ENCODE peak calls at places on chromosomes 12 and 14, in eight cellular contexts. B is body of pancreas, Q is right atrium auricular region, O is natural killer cell, D is GM10248, R is heart left ventricle, V is GM20000, M is suprapubic skin. E is an unnamed sample.

GRCh38 chr12:6632026-6632978 is 3.5 kb downstream of the LPAR5 start:
- DNase-seq in Q (no peak), O (peak), M (no peak), B (no peak), D (peak), V (peak), R (no peak), E (no peak)

GRCh38 chr14:30194769-30195168 is 267.1 kb upstream of the PRKD1 start:
- DNase-seq in B (no peak), M (no peak), R (no peak), O (no peak), D (no peak), V (no peak), Q (no peak), E (no peak)

GRCh38 chr12:92133166-92133565 is 12.5 kb downstream of the BTG1 start:
- DNase-seq in D (no peak), O (no peak), M (no peak), B (no peak), V (no peak), R (no peak), Q (no peak), E (no peak)

GRCh38 chr12:28824849-28825248 is 324.2 kb upstream of the FAR2 start:
- DNase-seq in B (no peak), O (no peak), V (no peak), D (no peak), M (no peak), R (no peak), Q (no peak), E (no peak)

GRCh38 chr14:67241416-67242362 is at the start of gene PALS1:
- DNase-seq in O (no peak), R (no peak), Q (no peak), D (peak), B (peak), V (no peak), M (no peak), E (peak)

GRCh38 chr12:76284816-76285750 is 63.1 kb downstream of the BBS10 start:
- DNase-seq in B (no peak), D (no peak), Q (no peak), R (no peak), M (no peak), V (no peak), O (no peak), E (peak)

GRCh38 chr12:20314325-20314724 is 54.0 kb upstream of the PDE3A start:
- DNase-seq in D (no peak), B (no peak), Q (no peak), M (no peak), V (no peak), O (no peak), R (no peak), E (no peak)

GRCh38 chr12:70849265-70849960 is 71.1 kb downstream of the PTPRR start:
- DNase-seq in O (no peak), M (no peak), R (no peak), Q (no peak), D (no peak), B (no peak), V (no peak), E (no peak)

GRCh38 chr12:30953257-30953656 is 26.7 kb downstream of the TSPAN11 start:
- DNase-seq in R (no peak), B (no peak), M (no peak), O (no peak), D (no peak), Q (no peak), V (no peak), E (no peak)

GRCh38 chr14:105531088-105531957 is 4.9 kb downstream of the TMEM121 start:
- DNase-seq in V (no peak), R (no peak), D (no peak), O (no peak), M (no peak), B (no peak), Q (no peak), E (no peak)

GRCh38 chr14:68563256-68564131 is 229.4 kb downstream of the ZFP36L1 start:
- DNase-seq in B (peak), D (no peak), R (no peak), M (no peak), Q (no peak), V (no peak), O (no peak), E (no peak)

GRCh38 chr12:59972941-59973340 is 377.1 kb downstream of the SLC16A7 start:
- DNase-seq in R (no peak), Q (no peak), O (no peak), M (no peak), B (no peak), D (no peak), V (no peak), E (peak)

GRCh38 chr14:69312608-69313007 is 52.6 kb downstream of the GALNT16 start:
- DNase-seq in V (no peak), B (no peak), O (peak), R (peak), M (peak), D (no peak), Q (no peak), E (no peak)

GRCh38 chr12:95418142-95418541 is 55.8 kb upstream of the METAP2 start:
- DNase-seq in R (no peak), V (no peak), O (no peak), Q (no peak), B (no peak), M (no peak), D (no peak), E (no peak)

GRCh38 chr12:75705749-75706719 is 194.6 kb upstream of the KRR1 start:
- DNase-seq in V (no peak), O (no peak), B (peak), M (no peak), D (no peak), R (peak), Q (no peak), E (no peak)

GRCh38 chr12:117457189-117457588 is 95.8 kb upstream of the NOS1 start:
- DNase-seq in M (no peak), Q (no peak), O (no peak), B (no peak), V (no peak), D (no peak), R (no peak), E (no peak)

GRCh38 chr12:109147954-109148353 is 31.6 kb downstream of the ACACB start:
- DNase-seq in V (no peak), R (no peak), O (no peak), D (no peak), B (no peak), Q (peak), M (peak), E (no peak)

GRCh38 chr14:32226051-32226450 is 23.0 kb upstream of the RNU6-8 start:
- DNase-seq in O (no peak), M (no peak), B (no peak), V (no peak), R (no peak), D (no peak), Q (no peak), E (no peak)

GRCh38 chr14:105292810-105293711 is 7.7 kb downstream of the BRF1 start:
- DNase-seq in V (no peak), B (no peak), D (no peak), R (no peak), O (no peak), M (no peak), Q (no peak), E (no peak)

GRCh38 chr12:16347391-16348298 is at the start of gene MGST1:
- DNase-seq in O (no peak), R (peak), D (peak), V (peak), Q (peak), B (peak), M (peak), E (peak)

GRCh38 chr12:101925935-101926334 is 48.6 kb downstream of the DRAM1 start:
- DNase-seq in R (no peak), V (no peak), B (no peak), O (no peak), Q (no peak), M (no peak), D (no peak), E (no peak)

GRCh38 chr12:19811922-19812321 is 372.6 kb downstream of the AEBP2 start:
- DNase-seq in V (no peak), O (no peak), R (no peak), B (no peak), D (no peak), M (no peak), Q (no peak), E (no peak)

GRCh38 chr12:123494124-123494843 is 36.3 kb downstream of the SNRNP35 start:
- DNase-seq in D (no peak), V (no peak), M (no peak), O (no peak), R (no peak), B (no peak), Q (peak), E (no peak)

GRCh38 chr14:44912041-44912869 is 49.5 kb downstream of the KLHL28 start:
- DNase-seq in D (no peak), Q (no peak), R (no peak), M (no peak), O (no peak), B (peak), V (no peak), E (no peak)

GRCh38 chr12:122111070-122111750 is 32.7 kb downstream of the MLXIP start:
- DNase-seq in B (peak), Q (no peak), R (no peak), O (no peak), D (no peak), V (no peak), M (no peak), E (no peak)

GRCh38 chr14:58133739-58134138 is 18.3 kb downstream of the ARMH4 start:
- DNase-seq in R (no peak), O (no peak), V (no peak), D (no peak), Q (no peak), M (no peak), B (no peak), E (no peak)

GRCh38 chr12:26297386-26298070 is 102.2 kb downstream of the SSPN start:
- DNase-seq in B (no peak), D (no peak), O (no peak), V (no peak), R (no peak), Q (no peak), M (no peak), E (no peak)

GRCh38 chr12:26304273-26304672 is 108.9 kb downstream of the SSPN start:
- DNase-seq in Q (no peak), B (no peak), V (no peak), D (no peak), O (no peak), R (no peak), M (no peak), E (no peak)

GRCh38 chr12:26295001-26295400 is 99.6 kb downstream of the SSPN start:
- DNase-seq in M (no peak), R (no peak), O (no peak), V (no peak), D (no peak), B (no peak), Q (no peak), E (no peak)

GRCh38 chr12:26303418-26303817 is 108.0 kb downstream of the SSPN start:
- DNase-seq in B (no peak), D (no peak), R (no peak), O (no peak), Q (no peak), M (no peak), V (no peak), E (no peak)

GRCh38 chr12:26298785-26299621 is 103.6 kb downstream of the SSPN start:
- DNase-seq in Q (no peak), O (no peak), B (no peak), M (no peak), D (peak), R (no peak), V (peak), E (peak)
- TF ChIP-seq CTCF in Q (peak), O (no peak), B (peak), M (peak), D (no peak), R (peak), V (no peak), E (peak)

GRCh38 chr12:2183556-2184541 is 131.1 kb downstream of the CACNA1C start:
- DNase-seq in D (no peak), M (no peak), B (no peak), O (no peak), R (no peak), Q (no peak), V (no peak), E (no peak)
- TF ChIP-seq CTCF in D (no peak), M (no peak), B (no peak), O (no peak), R (peak), Q (peak), V (no peak), E (no peak)

DNA sequence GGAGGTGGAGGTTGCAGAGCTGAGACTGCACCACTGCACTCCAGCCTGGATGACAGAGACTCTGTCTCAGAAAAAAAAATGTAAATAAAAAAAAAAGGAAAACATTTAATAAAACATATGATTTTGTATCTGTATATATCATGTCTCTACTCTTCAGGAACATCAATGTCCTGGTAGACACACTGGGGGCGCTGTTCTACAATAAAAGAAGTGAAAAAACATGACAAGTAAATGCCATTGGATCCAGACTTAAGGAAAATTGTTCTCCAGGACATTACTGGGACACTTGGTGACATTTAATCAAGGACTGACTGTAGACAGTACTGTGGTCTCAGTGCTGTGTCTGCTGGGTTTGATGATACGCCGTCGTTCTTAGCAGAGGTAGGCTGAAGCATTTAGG is 15.5 kb upstream of the KLC1 start:
- DNase-seq in M (no peak), D (no peak), R (no peak), V (no peak), B (no peak), Q (no peak), O (no peak), E (no peak)
- TF ChIP-seq CTCF in M (no peak), D (no peak), R (peak), V (no peak), B (peak), Q (no peak), O (peak), E (no peak)

DNA sequence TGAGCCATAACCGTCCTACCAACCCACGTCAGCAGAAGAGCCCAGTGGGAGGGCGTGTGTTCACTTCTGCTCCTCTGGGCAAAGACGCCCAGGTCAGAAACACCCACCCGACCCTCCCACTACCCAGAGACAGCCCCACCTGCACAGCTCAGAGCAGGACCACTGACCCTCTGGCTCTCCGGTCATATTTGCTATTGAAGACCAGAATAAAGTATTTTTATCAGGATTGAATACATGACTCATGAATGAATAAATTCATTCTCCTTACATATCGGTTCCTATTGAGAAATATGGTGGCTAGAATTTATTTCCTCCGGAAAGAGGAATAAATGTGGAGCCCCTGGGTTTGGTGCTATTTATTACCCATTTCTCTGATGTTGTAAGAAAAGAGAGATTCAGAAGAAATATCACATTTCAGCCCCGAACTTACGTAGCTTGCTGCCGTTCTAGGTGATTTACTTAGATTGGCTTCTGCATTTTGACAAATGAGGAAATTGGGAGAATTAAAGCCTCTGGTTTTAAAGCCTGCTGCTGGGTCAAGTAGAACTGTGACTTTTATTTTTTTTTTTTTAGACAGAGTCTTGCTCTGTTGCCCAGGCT is 36.4 kb upstream of the P2RX7 start:
- DNase-seq in V (no peak), M (peak), B (no peak), R (no peak), Q (no peak), O (no peak), D (no peak), E (no peak)
- TF ChIP-seq CTCF in V (no peak), M (no peak), B (no peak), R (peak), Q (peak), O (peak), D (no peak), E (no peak)

GRCh38 chr12:4908694-4909396 is 860 bp upstream of the KCNA1 start:
- DNase-seq in V (peak), Q (no peak), R (no peak), D (peak), O (no peak), M (no peak), B (no peak), E (no peak)
- TF ChIP-seq CTCF in V (peak), Q (no peak), R (peak), D (peak), O (no peak), M (no peak), B (no peak), E (no peak)

DNA sequence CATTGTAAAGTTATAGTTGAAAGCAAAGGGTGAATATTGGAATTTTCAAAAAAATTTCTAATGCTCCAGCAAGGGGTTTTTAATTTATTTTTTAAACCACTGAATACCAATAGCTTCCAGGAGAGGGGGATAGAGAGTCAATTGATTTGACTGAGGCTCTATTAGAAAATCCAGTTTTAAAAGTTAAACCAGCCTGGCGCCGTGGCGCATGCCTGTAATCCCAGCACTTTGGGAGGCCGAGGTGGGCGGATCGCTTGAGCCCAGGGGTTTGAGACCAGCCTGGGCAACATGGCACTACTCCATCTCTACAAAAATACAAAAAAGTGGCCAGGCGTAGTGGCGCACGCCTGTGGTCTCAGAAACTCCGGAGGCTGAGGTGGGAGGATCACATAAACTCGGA is 150.1 kb downstream of the SLC38A4 start:
- DNase-seq in M (no peak), V (peak), B (peak), O (no peak), D (peak), R (no peak), Q (no peak), E (peak)
- TF ChIP-seq CTCF in M (peak), V (no peak), B (peak), O (peak), D (peak), R (peak), Q (peak), E (no peak)

GRCh38 chr14:76566439-76566838 is 190.5 kb downstream of the ESRRB start:
- DNase-seq in R (no peak), Q (no peak), O (no peak), D (no peak), V (no peak), M (no peak), B (no peak), E (no peak)

DNA sequence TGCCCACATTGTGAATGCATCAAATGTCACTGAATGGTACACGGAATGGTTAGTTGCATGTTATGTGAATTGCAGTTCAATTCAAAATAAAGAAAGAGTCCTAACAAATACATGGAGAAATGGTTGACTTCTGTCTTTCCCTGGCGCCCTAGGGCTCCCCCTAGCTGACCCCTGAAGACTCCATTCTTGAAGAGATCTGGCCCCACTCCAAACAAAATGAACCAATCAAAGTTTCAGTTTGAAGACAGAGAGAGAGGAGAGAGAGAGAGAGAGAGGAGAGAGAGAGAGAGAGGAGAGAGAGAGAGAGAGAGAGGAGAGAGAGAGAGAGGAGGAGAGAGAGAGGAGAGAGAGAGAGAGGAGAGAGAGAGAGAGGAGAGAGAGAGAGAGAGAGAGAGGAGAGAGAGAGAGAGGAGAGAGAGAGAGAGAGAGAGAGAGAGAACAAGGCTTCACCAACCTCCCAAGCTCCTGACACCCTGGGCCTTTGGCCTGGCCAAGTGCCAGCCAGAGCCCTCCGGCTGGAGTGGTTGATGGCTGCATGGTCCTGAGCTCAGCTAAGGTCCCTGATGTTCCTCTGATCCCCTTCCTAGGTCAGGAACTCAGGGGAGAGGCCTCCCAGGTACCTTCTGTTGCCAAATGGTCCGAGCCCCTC is 188.7 kb downstream of the ESRRB start:
- DNase-seq in M (no peak), B (no peak), Q (no peak), O (no peak), D (no peak), V (no peak), R (no peak), E (no peak)
- TF ChIP-seq CTCF in M (no peak), B (no peak), Q (no peak), O (no peak), D (peak), V (peak), R (no peak), E (no peak)

GRCh38 chr12:12527820-12528296 is 34.8 kb downstream of the DUSP16 start:
- DNase-seq in D (no peak), V (no peak), M (no peak), O (no peak), Q (no peak), R (no peak), B (peak), E (no peak)

GRCh38 chr12:12531194-12531593 is 31.5 kb downstream of the DUSP16 start:
- DNase-seq in O (no peak), D (no peak), V (no peak), Q (no peak), M (no peak), B (no peak), R (no peak), E (no peak)

GRCh38 chr12:12529783-12530421 is 32.8 kb downstream of the DUSP16 start:
- DNase-seq in B (no peak), R (no peak), Q (no peak), O (no peak), V (no peak), M (no peak), D (no peak), E (no peak)

GRCh38 chr12:12524128-12524527 is 38.5 kb downstream of the DUSP16 start:
- DNase-seq in R (no peak), M (no peak), Q (no peak), V (no peak), B (no peak), D (no peak), O (no peak), E (no peak)

DNA sequence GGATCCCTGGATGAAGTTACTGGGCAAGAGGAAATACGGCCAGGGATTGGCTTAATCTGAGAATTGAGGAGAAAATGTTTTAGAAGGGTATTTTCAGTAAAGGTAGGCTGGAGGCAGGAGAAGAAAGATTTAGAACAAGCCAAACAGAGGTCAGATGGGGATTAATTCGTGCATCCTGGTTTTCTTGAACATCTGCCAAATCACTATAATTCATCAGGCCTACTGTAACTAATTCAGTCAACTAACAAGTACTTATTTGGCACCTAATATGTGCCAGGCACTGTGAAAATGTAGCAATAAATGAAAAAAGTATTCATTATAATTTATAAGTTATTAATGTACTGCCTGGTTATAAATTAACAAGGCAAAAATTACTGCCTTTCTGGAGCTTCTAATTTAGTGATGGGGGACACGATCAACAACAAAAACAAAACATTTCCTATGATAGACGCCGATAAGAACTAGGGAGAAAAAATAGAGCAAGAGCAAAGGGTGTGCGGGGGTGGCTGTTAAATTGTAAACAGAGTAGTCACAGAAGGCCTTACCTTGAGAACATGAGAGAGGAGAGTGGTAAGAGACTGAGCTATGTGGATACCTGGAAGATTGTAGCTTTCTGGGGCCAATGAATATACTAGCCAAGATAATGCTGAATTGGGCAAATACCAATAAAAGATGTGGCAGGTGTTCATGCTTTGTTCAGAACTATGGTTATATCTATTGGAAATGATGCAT is 34.1 kb downstream of the DUSP16 start:
- DNase-seq in O (no peak), Q (no peak), B (no peak), R (no peak), D (no peak), V (no peak), M (no peak), E (no peak)
- TF ChIP-seq CTCF in O (no peak), Q (no peak), B (no peak), R (no peak), D (no peak), V (no peak), M (no peak), E (no peak)

GRCh38 chr12:74365178-74365964 is 172.3 kb upstream of the ATXN7L3B start:
- DNase-seq in M (no peak), O (no peak), D (peak), V (peak), B (peak), Q (no peak), R (no peak), E (peak)
- TF ChIP-seq CTCF in M (no peak), O (no peak), D (peak), V (peak), B (peak), Q (no peak), R (no peak), E (no peak)

E was measured in Calu3.